ENCODE peak calls at places on chromosomes 13 and 19, in seven cellular contexts. One of them, this sample, is unnamed.

GRCh38 chr19:29326849-29327840 is 114.2 kb upstream of the UQCRFS1 start:
- DNase-seq in activated T-cell treated with anti-CD3 and anti-CD28 coated beads, Interleukin-2, amount 50 U/mL, for 24 hours: no peak
- DNase-seq in stimulated activated CD4-positive, alpha-beta T cell treated with anti-CD3 and anti-CD28 coated beads, Interleukin-1b, Interleukin-23, amount 100 ng/mL, for 24 hours: no peak
- DNase-seq in naive B cell: no peak
- DNase-seq in SJSA1: no peak
- DNase-seq in NCI-H2029: no peak
- DNase-seq in GM18507: no peak
- DNase-seq in this sample: peak; percentile 78

GRCh38 chr19:52138614-52139290 is 986 bp downstream of the ZNF616 start:
- DNase-seq in NCI-H2029: peak; percentile 2
- DNase-seq in GM18507: no peak
- DNase-seq in naive B cell: peak; percentile 5
- DNase-seq in stimulated activated CD4-positive, alpha-beta T cell treated with anti-CD3 and anti-CD28 coated beads, Interleukin-1b, Interleukin-23, amount 100 ng/mL, for 24 hours: no peak
- DNase-seq in activated T-cell treated with anti-CD3 and anti-CD28 coated beads, Interleukin-2, amount 50 U/mL, for 24 hours: peak; percentile 49
- DNase-seq in SJSA1: no peak
- DNase-seq in this sample: peak; percentile 53

GRCh38 chr13:73138967-73139491 is 80.2 kb downstream of the KLF5 start:
- DNase-seq in stimulated activated CD4-positive, alpha-beta T cell treated with anti-CD3 and anti-CD28 coated beads, Interleukin-1b, Interleukin-23, amount 100 ng/mL, for 24 hours: no peak
- DNase-seq in SJSA1: no peak
- DNase-seq in activated T-cell treated with anti-CD3 and anti-CD28 coated beads, Interleukin-2, amount 50 U/mL, for 24 hours: no peak
- DNase-seq in naive B cell: no peak
- DNase-seq in NCI-H2029: no peak
- DNase-seq in GM18507: no peak
- DNase-seq in this sample: no peak

GRCh38 chr19:19488041-19488874 is 27.1 kb downstream of the TSSK6 start:
- DNase-seq in naive B cell: no peak
- DNase-seq in GM18507: no peak
- DNase-seq in activated T-cell treated with anti-CD3 and anti-CD28 coated beads, Interleukin-2, amount 50 U/mL, for 24 hours: no peak
- DNase-seq in NCI-H2029: no peak
- DNase-seq in stimulated activated CD4-positive, alpha-beta T cell treated with anti-CD3 and anti-CD28 coated beads, Interleukin-1b, Interleukin-23, amount 100 ng/mL, for 24 hours: no peak
- DNase-seq in SJSA1: no peak
- DNase-seq in this sample: no peak

GRCh38 chr13:30033681-30034447 is 183.4 kb upstream of the UBL3 start:
- DNase-seq in GM18507: no peak
- DNase-seq in SJSA1: peak; percentile 66
- DNase-seq in activated T-cell treated with anti-CD3 and anti-CD28 coated beads, Interleukin-2, amount 50 U/mL, for 24 hours: no peak
- DNase-seq in NCI-H2029: no peak
- DNase-seq in stimulated activated CD4-positive, alpha-beta T cell treated with anti-CD3 and anti-CD28 coated beads, Interleukin-1b, Interleukin-23, amount 100 ng/mL, for 24 hours: no peak
- DNase-seq in naive B cell: no peak
- DNase-seq in this sample: no peak

GRCh38 chr13:44854264-44855060 is 134.8 kb downstream of the NUFIP1 start:
- DNase-seq in stimulated activated CD4-positive, alpha-beta T cell treated with anti-CD3 and anti-CD28 coated beads, Interleukin-1b, Interleukin-23, amount 100 ng/mL, for 24 hours: no peak
- DNase-seq in activated T-cell treated with anti-CD3 and anti-CD28 coated beads, Interleukin-2, amount 50 U/mL, for 24 hours: no peak
- DNase-seq in SJSA1: no peak
- DNase-seq in naive B cell: no peak
- DNase-seq in GM18507: no peak
- DNase-seq in NCI-H2029: peak; percentile 66
- DNase-seq in this sample: no peak

GRCh38 chr13:27783111-27783510 is 9.2 kb upstream of the GSX1 start:
- DNase-seq in GM18507: no peak
- DNase-seq in SJSA1: no peak
- DNase-seq in activated T-cell treated with anti-CD3 and anti-CD28 coated beads, Interleukin-2, amount 50 U/mL, for 24 hours: no peak
- DNase-seq in stimulated activated CD4-positive, alpha-beta T cell treated with anti-CD3 and anti-CD28 coated beads, Interleukin-1b, Interleukin-23, amount 100 ng/mL, for 24 hours: no peak
- DNase-seq in NCI-H2029: no peak
- DNase-seq in naive B cell: no peak
- DNase-seq in this sample: no peak

GRCh38 chr13:110125157-110125556 is 181.8 kb downstream of the COL4A1 start:
- DNase-seq in NCI-H2029: no peak
- DNase-seq in activated T-cell treated with anti-CD3 and anti-CD28 coated beads, Interleukin-2, amount 50 U/mL, for 24 hours: no peak
- DNase-seq in naive B cell: no peak
- DNase-seq in SJSA1: no peak
- DNase-seq in stimulated activated CD4-positive, alpha-beta T cell treated with anti-CD3 and anti-CD28 coated beads, Interleukin-1b, Interleukin-23, amount 100 ng/mL, for 24 hours: no peak
- DNase-seq in GM18507: no peak
- DNase-seq in this sample: no peak

GRCh38 chr19:45790942-45791341 is 1.7 kb downstream of the DMWD start:
- DNase-seq in NCI-H2029: no peak
- DNase-seq in naive B cell: peak; percentile 58
- DNase-seq in stimulated activated CD4-positive, alpha-beta T cell treated with anti-CD3 and anti-CD28 coated beads, Interleukin-1b, Interleukin-23, amount 100 ng/mL, for 24 hours: no peak
- DNase-seq in activated T-cell treated with anti-CD3 and anti-CD28 coated beads, Interleukin-2, amount 50 U/mL, for 24 hours: no peak
- DNase-seq in GM18507: no peak
- DNase-seq in SJSA1: no peak
- DNase-seq in this sample: no peak

GRCh38 chr19:1825909-1826556 is 14.0 kb upstream of the ATP8B3 start:
- DNase-seq in GM18507: peak; percentile 86
- DNase-seq in SJSA1: peak; percentile 81
- DNase-seq in NCI-H2029: peak; percentile 27
- DNase-seq in activated T-cell treated with anti-CD3 and anti-CD28 coated beads, Interleukin-2, amount 50 U/mL, for 24 hours: peak; percentile 83
- DNase-seq in stimulated activated CD4-positive, alpha-beta T cell treated with anti-CD3 and anti-CD28 coated beads, Interleukin-1b, Interleukin-23, amount 100 ng/mL, for 24 hours: peak; percentile 53
- DNase-seq in naive B cell: peak; percentile 73
- DNase-seq in this sample: no peak

GRCh38 chr19:38070573-38070972 is 153.4 kb downstream of the DPF1 start:
- DNase-seq in SJSA1: no peak
- DNase-seq in NCI-H2029: peak; percentile 46
- DNase-seq in stimulated activated CD4-positive, alpha-beta T cell treated with anti-CD3 and anti-CD28 coated beads, Interleukin-1b, Interleukin-23, amount 100 ng/mL, for 24 hours: no peak
- DNase-seq in activated T-cell treated with anti-CD3 and anti-CD28 coated beads, Interleukin-2, amount 50 U/mL, for 24 hours: no peak
- DNase-seq in naive B cell: no peak
- DNase-seq in GM18507: no peak
- DNase-seq in this sample: no peak

GRCh38 chr19:35565016-35565856 is 1.8 kb upstream of the ATP4A start:
- DNase-seq in GM18507: no peak
- DNase-seq in activated T-cell treated with anti-CD3 and anti-CD28 coated beads, Interleukin-2, amount 50 U/mL, for 24 hours: no peak
- DNase-seq in naive B cell: no peak
- DNase-seq in SJSA1: no peak
- DNase-seq in NCI-H2029: no peak
- DNase-seq in stimulated activated CD4-positive, alpha-beta T cell treated with anti-CD3 and anti-CD28 coated beads, Interleukin-1b, Interleukin-23, amount 100 ng/mL, for 24 hours: no peak
- DNase-seq in this sample: no peak

GRCh38 chr19:52336976-52337375 is 933 bp downstream of the ZNF610 start:
- DNase-seq in GM18507: no peak
- DNase-seq in stimulated activated CD4-positive, alpha-beta T cell treated with anti-CD3 and anti-CD28 coated beads, Interleukin-1b, Interleukin-23, amount 100 ng/mL, for 24 hours: no peak
- DNase-seq in NCI-H2029: no peak
- DNase-seq in naive B cell: no peak
- DNase-seq in activated T-cell treated with anti-CD3 and anti-CD28 coated beads, Interleukin-2, amount 50 U/mL, for 24 hours: no peak
- DNase-seq in SJSA1: no peak
- DNase-seq in this sample: no peak

GRCh38 chr13:31881495-31881882 is 142.2 kb downstream of the RXFP2 start:
- DNase-seq in activated T-cell treated with anti-CD3 and anti-CD28 coated beads, Interleukin-2, amount 50 U/mL, for 24 hours: no peak
- DNase-seq in NCI-H2029: no peak
- DNase-seq in naive B cell: no peak
- DNase-seq in GM18507: no peak
- DNase-seq in SJSA1: no peak
- DNase-seq in stimulated activated CD4-positive, alpha-beta T cell treated with anti-CD3 and anti-CD28 coated beads, Interleukin-1b, Interleukin-23, amount 100 ng/mL, for 24 hours: no peak
- DNase-seq in this sample: no peak

GRCh38 chr19:5585461-5586299 is 17.9 kb upstream of the TINCR start:
- DNase-seq in stimulated activated CD4-positive, alpha-beta T cell treated with anti-CD3 and anti-CD28 coated beads, Interleukin-1b, Interleukin-23, amount 100 ng/mL, for 24 hours: peak; percentile 13
- DNase-seq in naive B cell: peak; percentile 11
- DNase-seq in SJSA1: no peak
- DNase-seq in activated T-cell treated with anti-CD3 and anti-CD28 coated beads, Interleukin-2, amount 50 U/mL, for 24 hours: peak; percentile 65
- DNase-seq in GM18507: no peak
- DNase-seq in NCI-H2029: peak; percentile 65
- DNase-seq in this sample: no peak

GRCh38 chr13:37076818-37077217 is 17.3 kb upstream of the SUPT20H start:
- DNase-seq in naive B cell: no peak
- DNase-seq in SJSA1: no peak
- DNase-seq in GM18507: no peak
- DNase-seq in activated T-cell treated with anti-CD3 and anti-CD28 coated beads, Interleukin-2, amount 50 U/mL, for 24 hours: no peak
- DNase-seq in NCI-H2029: no peak
- DNase-seq in stimulated activated CD4-positive, alpha-beta T cell treated with anti-CD3 and anti-CD28 coated beads, Interleukin-1b, Interleukin-23, amount 100 ng/mL, for 24 hours: no peak
- DNase-seq in this sample: no peak

GRCh38 chr13:30388401-30389283 is 33.7 kb upstream of the UBE2L5 start:
- DNase-seq in GM18507: no peak
- DNase-seq in naive B cell: no peak
- DNase-seq in SJSA1: no peak
- DNase-seq in stimulated activated CD4-positive, alpha-beta T cell treated with anti-CD3 and anti-CD28 coated beads, Interleukin-1b, Interleukin-23, amount 100 ng/mL, for 24 hours: no peak
- DNase-seq in NCI-H2029: no peak
- DNase-seq in activated T-cell treated with anti-CD3 and anti-CD28 coated beads, Interleukin-2, amount 50 U/mL, for 24 hours: no peak
- DNase-seq in this sample: no peak

GRCh38 chr13:59478908-59479307 is 684.8 kb downstream of the DIAPH3 start:
- DNase-seq in NCI-H2029: no peak
- DNase-seq in stimulated activated CD4-positive, alpha-beta T cell treated with anti-CD3 and anti-CD28 coated beads, Interleukin-1b, Interleukin-23, amount 100 ng/mL, for 24 hours: no peak
- DNase-seq in GM18507: no peak
- DNase-seq in naive B cell: no peak
- DNase-seq in activated T-cell treated with anti-CD3 and anti-CD28 coated beads, Interleukin-2, amount 50 U/mL, for 24 hours: no peak
- DNase-seq in SJSA1: no peak
- DNase-seq in this sample: no peak

GRCh38 chr19:48806518-48806817 is 4.4 kb downstream of the BCAT2 start:
- DNase-seq in NCI-H2029: no peak
- DNase-seq in activated T-cell treated with anti-CD3 and anti-CD28 coated beads, Interleukin-2, amount 50 U/mL, for 24 hours: peak; percentile 48
- DNase-seq in naive B cell: peak; percentile 45
- DNase-seq in GM18507: peak; percentile 60
- DNase-seq in SJSA1: no peak
- DNase-seq in stimulated activated CD4-positive, alpha-beta T cell treated with anti-CD3 and anti-CD28 coated beads, Interleukin-1b, Interleukin-23, amount 100 ng/mL, for 24 hours: no peak
- DNase-seq in this sample: peak; percentile 27

GRCh38 chr13:20174656-20175405 is 14.0 kb upstream of the GJA3 start:
- DNase-seq in naive B cell: no peak
- DNase-seq in activated T-cell treated with anti-CD3 and anti-CD28 coated beads, Interleukin-2, amount 50 U/mL, for 24 hours: peak; percentile 78
- DNase-seq in NCI-H2029: peak; percentile 64
- DNase-seq in SJSA1: peak; percentile 73
- DNase-seq in GM18507: peak; percentile 42
- DNase-seq in stimulated activated CD4-positive, alpha-beta T cell treated with anti-CD3 and anti-CD28 coated beads, Interleukin-1b, Interleukin-23, amount 100 ng/mL, for 24 hours: peak; percentile 35
- DNase-seq in this sample: no peak

GRCh38 chr19:10184636-10185035 is 10.1 kb downstream of the DNMT1 start:
- DNase-seq in naive B cell: no peak
- DNase-seq in stimulated activated CD4-positive, alpha-beta T cell treated with anti-CD3 and anti-CD28 coated beads, Interleukin-1b, Interleukin-23, amount 100 ng/mL, for 24 hours: no peak
- DNase-seq in SJSA1: no peak
- DNase-seq in NCI-H2029: no peak
- DNase-seq in activated T-cell treated with anti-CD3 and anti-CD28 coated beads, Interleukin-2, amount 50 U/mL, for 24 hours: no peak
- DNase-seq in GM18507: no peak
- DNase-seq in this sample: no peak

This sample was measured in DMS 273 treated with DMSO at 0.1 percent for 48 hours.